ENCODE peak calls at places on chromosome 11, in nine cellular contexts. K is activated CD4-positive, alpha-beta T cell treated with anti-CD3 and anti-CD28 coated beads, Interleukin-2, amount 50 U/mL, for 1 hour; I is HuH-7; Y is NB4; U is NCI-H2171 treated with DMSO at 0.1 percent for 48 hours; T is psoas muscle; H is AG08396; M is progenitor cell of endocrine pancreas; N is adipocyte. G is an unnamed sample.
A peak's percentile ranks its signal among the peaks of the same experiment; 100 is the strongest.

GRCh38 chr11:47060807-47061206 is 115.9 kb downstream of the ARFGAP2 start:
- DNase-seq in U (no peak), Y (peak; percentile 53), H (no peak), I (no peak), N (peak; percentile 52), M (no peak), T (no peak), K (no peak), G (no peak)

GRCh38 chr11:58006940-58007339 is 16.7 kb upstream of the OR9Q1 start:
- DNase-seq in U (no peak), K (no peak), I (no peak), M (no peak), Y (no peak), T (no peak), H (peak; percentile 69), N (no peak), G (no peak)

GRCh38 chr11:69075421-69076128 is 26.8 kb downstream of the TPCN2 start:
- DNase-seq in I (no peak), N (peak; percentile 87), U (no peak), M (no peak), T (peak; percentile 85), H (peak; percentile 96), K (no peak), Y (peak; percentile 35), G (peak; percentile 90)

GRCh38 chr11:126978911-126979310 is 21.7 kb downstream of the KIRREL3 start:
- DNase-seq in M (no peak), U (no peak), T (no peak), Y (no peak), K (no peak), N (no peak), H (no peak), I (no peak), G (peak; percentile 47)

GRCh38 chr11:104999716-105000115 is 23.3 kb downstream of the CASP5 start:
- DNase-seq in M (no peak), K (no peak), H (no peak), I (no peak), T (no peak), N (no peak), U (no peak), Y (no peak), G (no peak)

GRCh38 chr11:38593649-38594048 is 1995.6 kb upstream of the RAG2 start:
- DNase-seq in K (no peak), Y (no peak), U (no peak), H (peak; percentile 2), I (no peak), M (no peak), N (peak; percentile 9), T (no peak), G (no peak)

GRCh38 chr11:21814169-21814568 is 378.7 kb upstream of the ANO5 start:
- DNase-seq in N (no peak), T (no peak), U (no peak), H (no peak), M (no peak), Y (peak; percentile 2), I (no peak), K (no peak), G (no peak)

GRCh38 chr11:24386551-24387404 is 110.1 kb upstream of the LUZP2 start:
- DNase-seq in T (no peak), I (peak; percentile 3), M (no peak), H (peak; percentile 29), K (no peak), U (peak; percentile 81), N (peak; percentile 73), Y (peak; percentile 18), G (no peak)